ENCODE peak calls at places on chromosome 18, in ten cellular contexts. One of them, this sample, is unnamed. For H3K9me3, the result is how much of the 10 kb centered on the place peaks cover.

GRCh38 chr18:31512203-31512764 is 14.3 kb downstream of the DSG2 start:
- DNase-seq in IMR-90: peak
- DNase-seq in HepG2: peak
- DNase-seq in stomach: peak
- DNase-seq in left lung: no peak
- DNase-seq in cardiac muscle cell: peak
- DNase-seq in uterus: no peak
- DNase-seq in transverse colon: peak
- DNase-seq in sigmoid colon: no peak
- DNase-seq in tibial artery: no peak
- DNase-seq in this sample: no peak

GRCh38 chr18:22604390-22604985 is 186.8 kb upstream of the CTAGE1 start:
- DNase-seq in IMR-90: peak
- DNase-seq in HepG2: no peak
- DNase-seq in stomach: peak
- DNase-seq in left lung: no peak
- DNase-seq in cardiac muscle cell: peak
- DNase-seq in uterus: peak
- DNase-seq in transverse colon: no peak
- DNase-seq in sigmoid colon: no peak
- DNase-seq in tibial artery: peak
- DNase-seq in this sample: peak

GRCh38 chr18:58682429-58683069 is 11.3 kb downstream of the MALT1 start:
- DNase-seq in IMR-90: peak
- DNase-seq in HepG2: peak
- DNase-seq in stomach: peak
- DNase-seq in left lung: peak
- DNase-seq in cardiac muscle cell: peak
- DNase-seq in uterus: no peak
- DNase-seq in transverse colon: peak
- DNase-seq in sigmoid colon: no peak
- DNase-seq in tibial artery: no peak
- DNase-seq in this sample: no peak

GRCh38 chr18:75635096-75635495 is 207.6 kb upstream of the SMIM21 start:
- DNase-seq in IMR-90: no peak
- DNase-seq in HepG2: no peak
- DNase-seq in stomach: no peak
- DNase-seq in left lung: no peak
- DNase-seq in cardiac muscle cell: no peak
- DNase-seq in uterus: no peak
- DNase-seq in transverse colon: no peak
- DNase-seq in sigmoid colon: no peak
- DNase-seq in tibial artery: no peak
- DNase-seq in this sample: no peak

GRCh38 chr18:47968006-47968676 is 37.7 kb upstream of the SMAD2 start:
- DNase-seq in IMR-90: no peak
- DNase-seq in HepG2: no peak
- DNase-seq in stomach: peak
- DNase-seq in left lung: no peak
- DNase-seq in cardiac muscle cell: peak
- DNase-seq in uterus: no peak
- DNase-seq in transverse colon: no peak
- DNase-seq in sigmoid colon: no peak
- DNase-seq in tibial artery: no peak
- DNase-seq in this sample: no peak

GRCh38 chr18:79918089-79919011 is 33.1 kb downstream of the SLC66A2 start:
- DNase-seq in IMR-90: no peak
- DNase-seq in HepG2: no peak
- DNase-seq in stomach: peak
- DNase-seq in left lung: peak
- DNase-seq in cardiac muscle cell: no peak
- DNase-seq in uterus: no peak
- DNase-seq in transverse colon: peak
- DNase-seq in sigmoid colon: peak
- DNase-seq in tibial artery: peak
- DNase-seq in this sample: peak

GRCh38 chr18:14930576-14930975 is 182.6 kb downstream of the ANKRD30B start:
- DNase-seq in IMR-90: no peak
- DNase-seq in HepG2: no peak
- DNase-seq in stomach: no peak
- DNase-seq in left lung: no peak
- DNase-seq in cardiac muscle cell: no peak
- DNase-seq in uterus: no peak
- DNase-seq in transverse colon: no peak
- DNase-seq in sigmoid colon: no peak
- DNase-seq in tibial artery: no peak
- DNase-seq in this sample: no peak

GRCh38 chr18:35155403-35156117 is 85.3 kb upstream of the ZNF397 start:
- DNase-seq in IMR-90: peak
- DNase-seq in HepG2: peak
- DNase-seq in stomach: no peak
- DNase-seq in left lung: no peak
- DNase-seq in cardiac muscle cell: peak
- DNase-seq in uterus: no peak
- DNase-seq in transverse colon: no peak
- DNase-seq in sigmoid colon: no peak
- DNase-seq in tibial artery: no peak
- DNase-seq in this sample: no peak

GRCh38 chr18:3983351-3983969 is 471.6 kb downstream of the DLGAP1 start:
- DNase-seq in IMR-90: peak
- DNase-seq in HepG2: no peak
- DNase-seq in stomach: no peak
- DNase-seq in left lung: no peak
- DNase-seq in cardiac muscle cell: peak
- DNase-seq in uterus: no peak
- DNase-seq in transverse colon: no peak
- DNase-seq in sigmoid colon: no peak
- DNase-seq in tibial artery: no peak
- DNase-seq in this sample: no peak

GRCh38 chr18:48676346-48676745 is 137.5 kb downstream of the CTIF start:
- DNase-seq in IMR-90: no peak
- DNase-seq in HepG2: no peak
- DNase-seq in stomach: no peak
- DNase-seq in left lung: no peak
- DNase-seq in cardiac muscle cell: no peak
- DNase-seq in uterus: peak
- DNase-seq in transverse colon: no peak
- DNase-seq in sigmoid colon: peak
- DNase-seq in tibial artery: peak
- DNase-seq in this sample: peak

GRCh38 chr18:12855886-12856285 is 28.2 kb downstream of the PTPN2 start:
- DNase-seq in IMR-90: no peak
- DNase-seq in HepG2: no peak
- DNase-seq in stomach: no peak
- DNase-seq in left lung: no peak
- DNase-seq in cardiac muscle cell: no peak
- DNase-seq in uterus: no peak
- DNase-seq in transverse colon: no peak
- DNase-seq in sigmoid colon: no peak
- DNase-seq in tibial artery: no peak
- DNase-seq in this sample: no peak

GRCh38 chr18:55861266-55861665 is 273.3 kb upstream of the TCF4 start:
- DNase-seq in IMR-90: peak
- DNase-seq in HepG2: no peak
- DNase-seq in stomach: no peak
- DNase-seq in left lung: no peak
- DNase-seq in cardiac muscle cell: peak
- DNase-seq in uterus: no peak
- DNase-seq in transverse colon: no peak
- DNase-seq in sigmoid colon: no peak
- DNase-seq in tibial artery: no peak
- DNase-seq in this sample: no peak

DNA sequence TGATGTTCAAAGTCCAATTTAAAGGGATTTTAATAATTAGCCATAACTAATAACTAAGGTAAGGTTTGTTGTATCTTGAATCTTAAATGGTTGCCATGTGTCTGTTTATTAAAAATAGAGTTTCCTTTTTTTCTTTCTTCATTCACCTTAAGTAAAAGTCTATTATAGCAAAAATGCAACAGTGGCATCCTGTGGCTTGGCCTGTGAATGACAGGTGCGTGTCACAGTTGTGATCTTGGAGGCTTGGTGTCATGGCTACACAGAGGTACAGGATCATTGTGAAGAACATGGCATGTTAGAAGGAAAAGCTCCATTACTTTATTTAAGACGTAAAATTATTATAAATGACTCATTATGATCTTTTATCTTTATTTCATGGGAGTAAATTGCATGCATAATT is 246.1 kb downstream of the BCL2 start:
- DNase-seq in IMR-90: no peak
- DNase-seq in HepG2: peak
- DNase-seq in stomach: no peak
- DNase-seq in left lung: no peak
- DNase-seq in cardiac muscle cell: no peak
- DNase-seq in uterus: no peak
- DNase-seq in transverse colon: no peak
- DNase-seq in sigmoid colon: no peak
- DNase-seq in tibial artery: no peak
- DNase-seq in this sample: no peak
- TF ChIP-seq CTCF in IMR-90: no peak
- TF ChIP-seq CTCF in HepG2: peak
- TF ChIP-seq CTCF in stomach: no peak
- TF ChIP-seq CTCF in left lung: no peak
- TF ChIP-seq CTCF in cardiac muscle cell: no peak
- TF ChIP-seq CTCF in uterus: no peak
- TF ChIP-seq CTCF in transverse colon: peak
- TF ChIP-seq CTCF in sigmoid colon: no peak
- TF ChIP-seq CTCF in tibial artery: no peak
- TF ChIP-seq CTCF in this sample: no peak

DNA sequence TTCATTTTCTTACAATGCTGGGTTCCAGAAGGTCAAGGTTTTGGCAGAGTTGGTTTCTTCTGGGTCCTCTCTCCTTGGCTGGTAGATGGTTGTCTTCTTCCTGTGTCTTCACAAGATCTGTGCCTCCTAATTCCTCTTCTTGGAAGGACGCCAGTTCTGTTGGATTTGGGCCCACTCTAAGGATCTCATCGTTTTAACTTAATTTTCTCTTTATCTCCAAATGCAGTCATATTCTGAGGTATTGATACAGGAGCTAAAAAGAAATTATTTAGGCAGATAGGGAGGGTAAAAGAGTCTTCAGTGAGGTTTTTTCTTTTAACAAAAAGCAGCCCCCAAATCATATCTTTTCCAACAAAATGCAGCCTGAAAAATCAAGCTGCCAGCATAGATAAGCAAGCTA is 998.4 kb downstream of the SOCS6 start:
- DNase-seq in IMR-90: no peak
- DNase-seq in HepG2: no peak
- DNase-seq in stomach: no peak
- DNase-seq in left lung: no peak
- DNase-seq in cardiac muscle cell: peak
- DNase-seq in uterus: no peak
- DNase-seq in transverse colon: no peak
- DNase-seq in sigmoid colon: no peak
- DNase-seq in tibial artery: no peak
- DNase-seq in this sample: no peak
- H3K9me3 ChIP-seq in IMR-90: under half
- H3K9me3 ChIP-seq in HepG2: under half
- H3K9me3 ChIP-seq in stomach: under half
- H3K9me3 ChIP-seq in left lung: under half
- H3K9me3 ChIP-seq in cardiac muscle cell: under half
- H3K9me3 ChIP-seq in uterus: under half
- H3K9me3 ChIP-seq in transverse colon: under half
- H3K9me3 ChIP-seq in sigmoid colon: under half
- H3K9me3 ChIP-seq in tibial artery: under half
- H3K9me3 ChIP-seq in this sample: under half

GRCh38 chr18:7017013-7017412 is 100.6 kb downstream of the LAMA1 start:
- DNase-seq in IMR-90: no peak
- DNase-seq in HepG2: no peak
- DNase-seq in stomach: no peak
- DNase-seq in left lung: no peak
- DNase-seq in cardiac muscle cell: no peak
- DNase-seq in uterus: no peak
- DNase-seq in transverse colon: no peak
- DNase-seq in sigmoid colon: no peak
- DNase-seq in tibial artery: no peak
- DNase-seq in this sample: no peak

GRCh38 chr18:7020995-7021777 is 96.4 kb downstream of the LAMA1 start:
- DNase-seq in IMR-90: no peak
- DNase-seq in HepG2: no peak
- DNase-seq in stomach: no peak
- DNase-seq in left lung: no peak
- DNase-seq in cardiac muscle cell: no peak
- DNase-seq in uterus: no peak
- DNase-seq in transverse colon: no peak
- DNase-seq in sigmoid colon: no peak
- DNase-seq in tibial artery: no peak
- DNase-seq in this sample: no peak

GRCh38 chr18:7023581-7023980 is 94.0 kb downstream of the LAMA1 start:
- DNase-seq in IMR-90: no peak
- DNase-seq in HepG2: no peak
- DNase-seq in stomach: no peak
- DNase-seq in left lung: no peak
- DNase-seq in cardiac muscle cell: no peak
- DNase-seq in uterus: no peak
- DNase-seq in transverse colon: no peak
- DNase-seq in sigmoid colon: no peak
- DNase-seq in tibial artery: no peak
- DNase-seq in this sample: no peak

GRCh38 chr18:7025194-7025593 is 92.4 kb downstream of the LAMA1 start:
- DNase-seq in IMR-90: no peak
- DNase-seq in HepG2: no peak
- DNase-seq in stomach: no peak
- DNase-seq in left lung: no peak
- DNase-seq in cardiac muscle cell: no peak
- DNase-seq in uterus: no peak
- DNase-seq in transverse colon: no peak
- DNase-seq in sigmoid colon: no peak
- DNase-seq in tibial artery: no peak
- DNase-seq in this sample: no peak

GRCh38 chr18:7021994-7022840 is 95.4 kb downstream of the LAMA1 start:
- DNase-seq in IMR-90: peak
- DNase-seq in HepG2: peak
- DNase-seq in stomach: peak
- DNase-seq in left lung: no peak
- DNase-seq in cardiac muscle cell: peak
- DNase-seq in uterus: no peak
- DNase-seq in transverse colon: peak
- DNase-seq in sigmoid colon: no peak
- DNase-seq in tibial artery: no peak
- DNase-seq in this sample: no peak
- TF ChIP-seq CTCF in IMR-90: peak
- TF ChIP-seq CTCF in HepG2: peak
- TF ChIP-seq CTCF in stomach: peak
- TF ChIP-seq CTCF in left lung: peak
- TF ChIP-seq CTCF in cardiac muscle cell: peak
- TF ChIP-seq CTCF in uterus: no peak
- TF ChIP-seq CTCF in transverse colon: peak
- TF ChIP-seq CTCF in sigmoid colon: no peak
- TF ChIP-seq CTCF in tibial artery: no peak
- TF ChIP-seq CTCF in this sample: peak

DNA sequence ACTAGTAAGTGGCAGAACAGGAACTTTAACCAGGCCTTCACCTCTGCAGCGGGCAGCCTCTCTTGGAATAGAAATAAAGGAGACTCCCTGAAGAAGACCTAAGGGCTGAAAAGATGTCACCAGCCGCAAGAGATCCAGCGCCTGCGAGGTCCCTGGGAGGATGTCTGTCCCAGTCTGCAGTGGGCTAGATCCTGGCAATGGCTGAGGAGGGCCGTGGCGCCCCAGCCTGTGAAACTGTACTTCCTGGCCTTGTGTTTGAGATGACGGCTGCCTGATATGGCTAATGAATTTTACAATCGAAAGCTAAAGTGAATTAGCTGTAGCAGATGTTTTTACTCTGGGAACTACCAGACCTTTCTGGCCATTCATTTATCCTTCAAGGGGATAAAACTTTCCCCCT is 300.6 kb upstream of the SALL3 start:
- DNase-seq in IMR-90: no peak
- DNase-seq in HepG2: no peak
- DNase-seq in stomach: peak
- DNase-seq in left lung: no peak
- DNase-seq in cardiac muscle cell: no peak
- DNase-seq in uterus: no peak
- DNase-seq in transverse colon: no peak
- DNase-seq in sigmoid colon: no peak
- DNase-seq in tibial artery: no peak
- DNase-seq in this sample: peak
- H3K9me3 ChIP-seq in IMR-90: half or more
- H3K9me3 ChIP-seq in HepG2: under half
- H3K9me3 ChIP-seq in stomach: under half
- H3K9me3 ChIP-seq in left lung: under half
- H3K9me3 ChIP-seq in cardiac muscle cell: under half
- H3K9me3 ChIP-seq in uterus: under half
- H3K9me3 ChIP-seq in transverse colon: under half
- H3K9me3 ChIP-seq in sigmoid colon: under half
- H3K9me3 ChIP-seq in tibial artery: under half
- H3K9me3 ChIP-seq in this sample: under half

This sample was measured in upper lobe of right lung.